ENCODE peak calls at places on chromosomes 3 and 15, in eight cellular contexts. B is activated T-cell treated with anti-CD3 and anti-CD28 coated beads for 1 hour; G is stimulated activated naive CD8-positive, alpha-beta T cell treated with anti-CD3 and anti-CD28 coated beads, Interleukin-15, amount 100 ng/mL, for 72 hours; X is M059J; S is NCI-H1436; O is body of pancreas; K is H9; N is stimulated activated CD4-positive, alpha-beta T cell treated with anti-CD3 and anti-CD28 coated beads, Interleukin-1b, Interleukin-23, amount 100 ng/mL, for 4 hours. U is an unnamed sample.

GRCh38 chr3:158434412-158435038 is 136.5 kb upstream of the MLF1 start:
- DNase-seq in B (peak; percentile 3), G (peak; percentile 13), X (peak; percentile 79), S (peak; percentile 11), O (peak; percentile 75), K (peak; percentile 45), N (peak; percentile 15), U (peak; percentile 7)

GRCh38 chr15:63601727-63602185 is 4.6 kb downstream of the FBXL22 start:
- DNase-seq in B (no peak), G (no peak), X (peak; percentile 21), S (peak; percentile 35), O (peak; percentile 44), K (no peak), N (no peak), U (no peak)

GRCh38 chr3:177481329-177481728 is 284.0 kb upstream of the TBL1XR1 start:
- DNase-seq in B (no peak), G (no peak), X (no peak), S (no peak), O (no peak), K (no peak), N (no peak), U (no peak)

GRCh38 chr3:126517291-126517951 is at the start of gene UROC1:
- DNase-seq in B (no peak), G (no peak), X (no peak), S (no peak), O (no peak), K (no peak), N (no peak), U (no peak)

GRCh38 chr3:54951405-54951804 is 23.5 kb upstream of the LRTM1 start:
- DNase-seq in B (no peak), G (no peak), X (peak; percentile 90), S (no peak), O (peak; percentile 68), K (peak; percentile 68), N (no peak), U (no peak)

GRCh38 chr3:114673481-114673880 is 379.7 kb downstream of the TIGIT start:
- DNase-seq in B (no peak), G (no peak), X (no peak), S (no peak), O (no peak), K (no peak), N (no peak), U (no peak)

GRCh38 chr3:196144383-196145105 is 62.7 kb upstream of the TFRC start:
- DNase-seq in B (no peak), G (no peak), X (peak; percentile 94), S (no peak), O (no peak), K (no peak), N (no peak), U (no peak)

GRCh38 chr3:83938491-83938890 is 1020.3 kb upstream of the CADM2 start:
- DNase-seq in B (no peak), G (no peak), X (no peak), S (no peak), O (no peak), K (no peak), N (no peak), U (no peak)

GRCh38 chr3:47381317-47382157 is 716 bp downstream of the PTPN23 start:
- DNase-seq in B (peak; percentile 47), G (peak; percentile 82), X (peak; percentile 81), S (peak; percentile 27), O (peak; percentile 86), K (peak; percentile 87), N (peak; percentile 28), U (peak; percentile 45)

GRCh38 chr3:185347392-185347791 is 15.5 kb upstream of the MAP3K13 start:
- DNase-seq in B (no peak), G (no peak), X (no peak), S (no peak), O (no peak), K (no peak), N (no peak), U (no peak)

GRCh38 chr3:49199900-49200281 is 28.5 kb downstream of the KLHDC8B start:
- DNase-seq in B (no peak), G (no peak), X (no peak), S (no peak), O (no peak), K (no peak), N (no peak), U (no peak)

GRCh38 chr15:66222273-66223198 is 31.0 kb downstream of the MEGF11 start:
- DNase-seq in B (no peak), G (no peak), X (no peak), S (no peak), O (no peak), K (no peak), N (no peak), U (no peak)

GRCh38 chr15:27092404-27092803 is 121.4 kb downstream of the GABRG3 start:
- DNase-seq in B (no peak), G (no peak), X (no peak), S (no peak), O (no peak), K (no peak), N (no peak), U (no peak)

GRCh38 chr3:73140772-73141434 is 79.4 kb downstream of the EBLN2 start:
- DNase-seq in B (no peak), G (no peak), X (no peak), S (no peak), O (peak; percentile 17), K (no peak), N (no peak), U (no peak)

GRCh38 chr3:133401374-133402135 is 1.7 kb downstream of the BFSP2 start:
- DNase-seq in B (no peak), G (no peak), X (peak; percentile 41), S (no peak), O (no peak), K (no peak), N (no peak), U (no peak)

GRCh38 chr3:79517766-79518413 is 249.9 kb downstream of the ROBO1 start:
- DNase-seq in B (no peak), G (no peak), X (peak; percentile 39), S (no peak), O (no peak), K (no peak), N (no peak), U (no peak)

GRCh38 chr3:89098964-89099585 is 8.3 kb upstream of the EPHA3 start:
- DNase-seq in B (no peak), G (peak; percentile 29), X (peak; percentile 18), S (peak; percentile 15), O (peak; percentile 43), K (peak; percentile 64), N (no peak), U (no peak)

GRCh38 chr3:61829301-61830110 is 268.1 kb downstream of the PTPRG start:
- DNase-seq in B (no peak), G (no peak), X (no peak), S (no peak), O (peak; percentile 14), K (no peak), N (no peak), U (no peak)

GRCh38 chr15:40314723-40315276 is 7.1 kb upstream of the PLCB2 start:
- DNase-seq in B (no peak), G (no peak), X (peak; percentile 86), S (no peak), O (no peak), K (no peak), N (no peak), U (no peak)

GRCh38 chr15:101841656-101842055 is 29.7 kb downstream of the OR4F15 start:
- DNase-seq in B (no peak), G (no peak), X (no peak), S (no peak), O (no peak), K (no peak), N (no peak), U (no peak)

GRCh38 chr3:177569823-177570657 is 372.8 kb upstream of the TBL1XR1 start:
- DNase-seq in B (no peak), G (no peak), X (peak; percentile 54), S (peak; percentile 82), O (no peak), K (no peak), N (no peak), U (no peak)

GRCh38 chr3:133475245-133476010 is 75.6 kb downstream of the BFSP2 start:
- DNase-seq in B (no peak), G (peak; percentile 38), X (no peak), S (peak; percentile 95), O (no peak), K (no peak), N (no peak), U (no peak)

GRCh38 chr3:147652682-147653081 is 243.5 kb downstream of the ZIC1 start:
- DNase-seq in B (no peak), G (no peak), X (no peak), S (no peak), O (no peak), K (no peak), N (no peak), U (no peak)

GRCh38 chr15:92845109-92845508 is 55.0 kb upstream of the CHD2 start:
- DNase-seq in B (no peak), G (no peak), X (peak; percentile 53), S (peak; percentile 14), O (no peak), K (no peak), N (no peak), U (no peak)

GRCh38 chr3:126389112-126389791 is 5.5 kb upstream of the CFAP100 start:
- DNase-seq in B (no peak), G (peak; percentile 60), X (peak; percentile 90), S (no peak), O (peak; percentile 98), K (peak; percentile 94), N (peak; percentile 8), U (peak; percentile 1)

GRCh38 chr3:87088984-87089841 is 98.3 kb upstream of the VGLL3 start:
- DNase-seq in B (no peak), G (peak; percentile 10), X (peak; percentile 83), S (no peak), O (peak; percentile 65), K (peak; percentile 38), N (no peak), U (no peak)

GRCh38 chr3:124685481-124685880 is 44.8 kb upstream of the UMPS start:
- DNase-seq in B (no peak), G (no peak), X (no peak), S (no peak), O (no peak), K (no peak), N (no peak), U (no peak)

GRCh38 chr3:86738684-86739083 is 252.3 kb downstream of the VGLL3 start:
- DNase-seq in B (no peak), G (no peak), X (no peak), S (no peak), O (no peak), K (no peak), N (no peak), U (no peak)

GRCh38 chr3:50652709-50653108 is 22.0 kb upstream of the DOCK3 start:
- DNase-seq in B (peak; percentile 35), G (peak; percentile 66), X (peak; percentile 57), S (no peak), O (peak; percentile 27), K (peak; percentile 71), N (peak; percentile 44), U (peak; percentile 23)

GRCh38 chr15:29449136-29449535 is 179.5 kb upstream of the NSMCE3 start:
- DNase-seq in B (no peak), G (no peak), X (peak; percentile 20), S (no peak), O (no peak), K (peak; percentile 54), N (no peak), U (no peak)

GRCh38 chr15:86336051-86336788 is 256.5 kb downstream of the AGBL1 start:
- DNase-seq in B (no peak), G (no peak), X (peak; percentile 34), S (no peak), O (no peak), K (no peak), N (no peak), U (no peak)

GRCh38 chr15:26461847-26462608 is 310.8 kb downstream of the GABRB3 start:
- DNase-seq in B (no peak), G (no peak), X (no peak), S (no peak), O (no peak), K (no peak), N (no peak), U (no peak)

GRCh38 chr15:86333819-86334218 is 254.1 kb downstream of the AGBL1 start:
- DNase-seq in B (no peak), G (no peak), X (no peak), S (no peak), O (no peak), K (no peak), N (no peak), U (no peak)

GRCh38 chr3:9251055-9251786 is 1.8 kb upstream of the SRGAP3 start:
- DNase-seq in B (no peak), G (no peak), X (peak; percentile 32), S (no peak), O (no peak), K (peak; percentile 22), N (no peak), U (no peak)

U was measured in stimulated activated CD8-positive, alpha-beta memory T cell treated with anti-CD3 and anti-CD28 coated beads, Interleukin-12 subunit alpha, Interleukin-12 subunit beta, amount 100 ng/mL, for 1 hour.